ENCODE peak calls at places on chromosomes 6 and 20, in four cellular contexts. E is H1, Z is HCT116, D is HepG2. N is an unnamed sample.

GRCh38 chr20:42435230-42435629 is 754.5 kb downstream of the PTPRT start:
- DNase-seq in E (no peak), Z (no peak), D (no peak), N (peak)

GRCh38 chr20:56385130-56385529 is 6.9 kb downstream of the AURKA start:
- DNase-seq in E (no peak), Z (no peak), D (no peak), N (no peak)

GRCh38 chr6:100880149-100880900 is 804 bp downstream of the ASCC3 start:
- DNase-seq in E (no peak), Z (no peak), D (peak), N (no peak)

GRCh38 chr6:14216931-14217684 is 99.5 kb downstream of the CD83 start:
- DNase-seq in E (no peak), Z (no peak), D (no peak), N (no peak)

GRCh38 chr6:39791850-39792500 is at the start of gene DAAM2:
- DNase-seq in E (no peak), Z (no peak), D (no peak), N (no peak)

GRCh38 chr6:163490826-163491577 is 76.5 kb downstream of the QKI start:
- DNase-seq in E (no peak), Z (no peak), D (no peak), N (no peak)

GRCh38 chr20:34475979-34476736 is 40.1 kb upstream of the DYNLRB1 start:
- DNase-seq in E (no peak), Z (no peak), D (peak), N (no peak)

GRCh38 chr6:94510877-94511276 is 1066.5 kb upstream of the MANEA start:
- DNase-seq in E (no peak), Z (no peak), D (no peak), N (no peak)

GRCh38 chr20:59161626-59162170 is 1.9 kb upstream of the ZNF831 start:
- DNase-seq in E (no peak), Z (no peak), D (no peak), N (no peak)

GRCh38 chr6:22330941-22331340 is 34.1 kb upstream of the PRL start:
- DNase-seq in E (no peak), Z (no peak), D (no peak), N (no peak)

GRCh38 chr6:140027239-140027638 is 652.8 kb upstream of the CITED2 start:
- DNase-seq in E (no peak), Z (no peak), D (no peak), N (no peak)

GRCh38 chr6:166496460-166496859 is 90.0 kb downstream of the RAMACL start:
- DNase-seq in E (no peak), Z (no peak), D (no peak), N (no peak)

GRCh38 chr6:159654483-159655098 is 38.5 kb downstream of the SOD2 start:
- DNase-seq in E (no peak), Z (peak), D (peak), N (peak)

GRCh38 chr20:54103067-54103761 is 32.8 kb upstream of the BCAS1 start:
- DNase-seq in E (peak), Z (peak), D (peak), N (no peak)

GRCh38 chr20:45934046-45934586 is 367 bp upstream of the PCIF1 start:
- DNase-seq in E (peak), Z (peak), D (no peak), N (no peak)

GRCh38 chr6:52503344-52503747 is 73.5 kb downstream of the TRAM2 start:
- DNase-seq in E (no peak), Z (no peak), D (no peak), N (no peak)

GRCh38 chr6:24931296-24931695 is 4.5 kb downstream of the RIPOR2 start:
- DNase-seq in E (no peak), Z (no peak), D (no peak), N (no peak)

GRCh38 chr6:40477246-40478126 is 109.7 kb downstream of the LRFN2 start:
- DNase-seq in E (peak), Z (no peak), D (no peak), N (no peak)

GRCh38 chr20:45470939-45471338 is 1.4 kb downstream of the WFDC2 start:
- DNase-seq in E (no peak), Z (no peak), D (no peak), N (no peak)

GRCh38 chr6:88573971-88574370 is 389.4 kb downstream of the RNGTT start:
- DNase-seq in E (no peak), Z (no peak), D (no peak), N (no peak)

GRCh38 chr20:1804554-1804956 is 90.7 kb upstream of the SIRPA start:
- DNase-seq in E (no peak), Z (no peak), D (no peak), N (no peak)

GRCh38 chr6:160520043-160520904 is 143.8 kb downstream of the LPA start:
- DNase-seq in E (peak), Z (no peak), D (peak), N (no peak)

GRCh38 chr6:169213814-169214520 is 39.7 kb downstream of the THBS2 start:
- DNase-seq in E (no peak), Z (no peak), D (no peak), N (no peak)

GRCh38 chr6:140566706-140567330 is 1192.4 kb upstream of the CITED2 start:
- DNase-seq in E (no peak), Z (no peak), D (no peak), N (no peak)

GRCh38 chr6:40822619-40823018 is 216.4 kb downstream of the UNC5CL start:
- DNase-seq in E (no peak), Z (no peak), D (no peak), N (no peak)

GRCh38 chr6:33971580-33971979 is 167.8 kb upstream of the MLN start:
- DNase-seq in E (no peak), Z (no peak), D (no peak), N (no peak)

GRCh38 chr20:2285618-2286017 is 10.2 kb upstream of the TGM3 start:
- DNase-seq in E (no peak), Z (no peak), D (no peak), N (no peak)

GRCh38 chr20:14986026-14986655 is 648.7 kb upstream of the FLRT3 start:
- DNase-seq in E (no peak), Z (no peak), D (peak), N (no peak)

GRCh38 chr20:32681175-32682084 is 7.7 kb upstream of the C20orf203 start:
- DNase-seq in E (peak), Z (no peak), D (no peak), N (no peak)

GRCh38 chr6:41778895-41779294 is 805 bp downstream of the FRS3 start:
- DNase-seq in E (no peak), Z (no peak), D (no peak), N (no peak)

GRCh38 chr6:22145823-22146379 is 150.9 kb downstream of the PRL start:
- DNase-seq in E (peak), Z (no peak), D (no peak), N (no peak)

GRCh38 chr6:157630463-157631080 is 192.5 kb upstream of the SNX9 start:
- DNase-seq in E (no peak), Z (no peak), D (no peak), N (no peak)

GRCh38 chr6:55822815-55823214 is 52.6 kb downstream of the BMP5 start:
- DNase-seq in E (no peak), Z (no peak), D (no peak), N (no peak)

GRCh38 chr6:73854998-73855718 is 159.2 kb downstream of the CD109 start:
- DNase-seq in E (no peak), Z (peak), D (peak), N (no peak)

GRCh38 chr6:14082771-14083170 is 34.8 kb upstream of the CD83 start:
- DNase-seq in E (no peak), Z (no peak), D (no peak), N (no peak)

GRCh38 chr20:53639128-53639527 is 45.5 kb upstream of the ZNF217 start:
- DNase-seq in E (no peak), Z (no peak), D (no peak), N (no peak)

GRCh38 chr20:2603816-2604505 is 48.5 kb upstream of the NOP56 start:
- DNase-seq in E (no peak), Z (no peak), D (no peak), N (no peak)

DNA sequence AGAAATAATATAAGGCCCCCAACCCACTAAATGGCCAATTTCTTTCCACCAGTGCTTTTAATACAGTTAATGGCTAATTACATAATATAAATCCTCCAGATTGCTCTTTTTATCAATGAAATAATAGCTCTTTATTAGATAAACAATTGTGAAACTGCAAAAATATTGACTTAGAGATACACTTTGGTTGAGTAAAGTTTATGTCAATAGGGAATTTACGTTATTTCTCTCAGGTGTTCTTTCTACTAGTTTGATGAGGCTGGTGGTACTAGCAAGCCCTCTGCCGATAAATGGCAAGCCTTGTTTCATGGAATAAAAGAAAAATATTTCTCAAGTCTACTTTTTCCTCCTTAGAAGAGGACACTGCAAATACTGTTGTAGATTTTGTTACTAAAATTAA is 18.9 kb downstream of the RFX6 start:
- DNase-seq in E (no peak), Z (no peak), D (no peak), N (no peak)
- TF ChIP-seq SIN3A in E (no peak), Z (no peak), D (no peak), N (no peak)

GRCh38 chr6:107635058-107635515 is 145.2 kb downstream of the SOBP start:
- DNase-seq in E (no peak), Z (no peak), D (no peak), N (no peak)
- TF ChIP-seq EZH2 in E (no peak), Z (no peak), D (no peak), N (no peak)

DNA sequence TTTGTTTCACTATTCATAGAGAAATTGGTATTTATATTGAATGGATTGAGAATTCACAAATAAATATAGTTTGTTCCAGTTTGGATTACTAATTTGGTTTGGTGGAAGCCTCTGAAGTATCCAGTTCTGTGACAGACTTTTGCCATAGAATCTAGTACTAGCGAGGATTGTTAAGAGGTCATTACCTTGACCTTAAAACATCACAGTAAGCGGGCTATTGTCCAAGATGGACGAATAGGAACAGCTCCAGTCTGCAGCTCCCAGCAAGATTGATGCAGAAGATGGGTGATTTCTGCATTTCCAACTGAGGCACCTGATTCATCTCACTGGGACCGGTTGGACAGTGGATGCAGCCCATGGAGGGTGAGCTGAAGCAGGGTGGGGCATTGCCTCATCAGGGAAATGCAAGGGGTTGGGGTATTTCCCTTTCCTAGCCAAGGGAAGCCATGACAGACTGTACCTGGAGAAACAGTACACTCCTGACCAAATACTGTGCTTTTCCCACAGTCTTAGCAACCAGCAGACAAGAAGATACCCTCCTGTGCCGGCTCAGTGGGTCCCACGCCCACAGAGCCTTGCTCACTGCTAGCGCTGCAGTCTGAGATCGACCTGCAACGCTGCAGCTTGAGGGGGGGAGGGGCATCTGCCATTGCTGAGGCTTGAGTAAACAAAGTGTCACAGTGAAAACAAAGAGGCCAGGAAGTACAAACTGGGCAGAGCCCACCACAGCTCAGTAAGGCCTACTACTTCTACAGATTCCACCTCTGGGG is 66.4 kb upstream of the NEDD9 start:
- DNase-seq in E (no peak), Z (no peak), D (peak), N (no peak)
- TF ChIP-seq SIN3A in E (no peak), Z (no peak), D (peak), N (no peak)

GRCh38 chr20:17228624-17229061 is 1.8 kb downstream of the PCSK2 start:
- DNase-seq in E (no peak), Z (no peak), D (no peak), N (no peak)
- TF ChIP-seq EZH2 in E (peak), Z (no peak), D (no peak), N (no peak)

GRCh38 chr6:136526196-136526930 is 23.9 kb downstream of the MAP7 start:
- DNase-seq in E (peak), Z (no peak), D (peak), N (no peak)
- TF ChIP-seq SIN3A in E (peak), Z (no peak), D (no peak), N (no peak)

GRCh38 chr20:9515761-9516657 is 1.6 kb downstream of the LAMP5 start:
- DNase-seq in E (no peak), Z (peak), D (no peak), N (no peak)
- TF ChIP-seq EZH2 in E (peak), Z (no peak), D (no peak), N (no peak)

GRCh38 chr6:2264932-2265331 is 19.5 kb upstream of the GMDS start:
- DNase-seq in E (no peak), Z (no peak), D (no peak), N (no peak)
- TF ChIP-seq SIN3A in E (no peak), Z (no peak), D (no peak), N (no peak)

GRCh38 chr20:43915209-43916072 is 789 bp downstream of the TOX2 start:
- DNase-seq in E (no peak), Z (no peak), D (no peak), N (no peak)
- TF ChIP-seq EZH2 in E (peak), Z (no peak), D (peak), N (no peak)

DNA sequence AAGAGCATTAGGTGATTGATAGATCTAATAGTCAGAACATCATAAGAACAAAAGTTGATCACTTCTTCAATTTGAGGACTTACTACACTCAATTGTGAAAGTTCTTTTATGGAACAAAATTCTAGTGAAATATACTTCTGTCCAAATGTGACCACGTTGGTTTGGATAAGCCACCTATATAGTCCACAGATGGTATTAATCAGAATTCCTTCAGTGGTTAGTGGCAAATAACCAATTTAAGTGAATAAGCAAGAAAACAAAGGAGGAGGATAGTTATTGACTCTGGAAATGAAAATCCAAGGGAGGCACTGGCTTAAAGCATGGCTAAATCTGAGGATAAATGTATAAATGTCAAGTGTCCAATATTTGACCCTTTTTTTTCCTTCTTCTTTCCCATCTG is 268.5 kb upstream of the MARCKS start:
- DNase-seq in E (no peak), Z (no peak), D (no peak), N (no peak)
- TF ChIP-seq SIN3A in E (no peak), Z (no peak), D (no peak), N (no peak)